ENCODE peak calls at places on chromosomes 2 and 18, in seven cellular contexts. One of them, this sample, is unnamed.

GRCh38 chr2:62939735-62940491 is 110.7 kb upstream of the OTX1 start:
- DNase-seq in HepG2: no peak
- DNase-seq in SK-N-SH: no peak
- DNase-seq in HCT116: no peak
- DNase-seq in K562: no peak
- DNase-seq in GM12878: no peak
- DNase-seq in H1: no peak
- DNase-seq in this sample: no peak

GRCh38 chr18:7259482-7259881 is 28.6 kb downstream of the LRRC30 start:
- DNase-seq in H1: no peak
- DNase-seq in SK-N-SH: peak; percentile 70
- DNase-seq in HepG2: no peak
- DNase-seq in HCT116: no peak
- DNase-seq in GM12878: no peak
- DNase-seq in K562: no peak
- DNase-seq in this sample: no peak

GRCh38 chr2:241020201-241020600 is 21.8 kb downstream of the SNED1 start:
- DNase-seq in SK-N-SH: no peak
- DNase-seq in K562: no peak
- DNase-seq in HepG2: no peak
- DNase-seq in HCT116: no peak
- DNase-seq in GM12878: no peak
- DNase-seq in H1: no peak
- DNase-seq in this sample: no peak

GRCh38 chr18:74631242-74632087 is 33.8 kb downstream of the ZNF407 start:
- DNase-seq in GM12878: no peak
- DNase-seq in HepG2: no peak
- DNase-seq in HCT116: no peak
- DNase-seq in K562: no peak
- DNase-seq in H1: no peak
- DNase-seq in SK-N-SH: no peak
- DNase-seq in this sample: no peak

GRCh38 chr18:58862851-58863538 is 1.7 kb upstream of the ZNF532 start:
- DNase-seq in H1: peak; percentile 64
- DNase-seq in SK-N-SH: peak; percentile 80
- DNase-seq in HCT116: peak; percentile 6
- DNase-seq in HepG2: no peak
- DNase-seq in K562: no peak
- DNase-seq in GM12878: no peak
- DNase-seq in this sample: peak; percentile 44

GRCh38 chr18:10140928-10141327 is 227.1 kb downstream of the VAPA start:
- DNase-seq in GM12878: no peak
- DNase-seq in HCT116: no peak
- DNase-seq in HepG2: peak; percentile 85
- DNase-seq in K562: no peak
- DNase-seq in SK-N-SH: no peak
- DNase-seq in H1: peak; percentile 45
- DNase-seq in this sample: no peak

GRCh38 chr2:241814571-241815476 is 5.8 kb downstream of the NEU4 start:
- DNase-seq in HepG2: no peak
- DNase-seq in GM12878: no peak
- DNase-seq in K562: no peak
- DNase-seq in SK-N-SH: peak; percentile 23
- DNase-seq in H1: no peak
- DNase-seq in HCT116: no peak
- DNase-seq in this sample: no peak

GRCh38 chr2:53108246-53108645 is 659.4 kb upstream of the CHAC2 start:
- DNase-seq in H1: no peak
- DNase-seq in K562: no peak
- DNase-seq in GM12878: no peak
- DNase-seq in SK-N-SH: no peak
- DNase-seq in HepG2: no peak
- DNase-seq in HCT116: no peak
- DNase-seq in this sample: no peak

GRCh38 chr2:7428444-7429204 is 511.4 kb downstream of the RNF144A start:
- DNase-seq in H1: no peak
- DNase-seq in HepG2: no peak
- DNase-seq in HCT116: no peak
- DNase-seq in SK-N-SH: no peak
- DNase-seq in GM12878: no peak
- DNase-seq in K562: no peak
- DNase-seq in this sample: no peak

GRCh38 chr2:7430421-7430868 is 513.2 kb downstream of the RNF144A start:
- DNase-seq in SK-N-SH: no peak
- DNase-seq in HCT116: no peak
- DNase-seq in HepG2: no peak
- DNase-seq in K562: no peak
- DNase-seq in H1: peak; percentile 53
- DNase-seq in GM12878: no peak
- DNase-seq in this sample: no peak

GRCh38 chr2:7429733-7430132 is 512.5 kb downstream of the RNF144A start:
- DNase-seq in K562: no peak
- DNase-seq in HepG2: no peak
- DNase-seq in H1: no peak
- DNase-seq in SK-N-SH: no peak
- DNase-seq in GM12878: no peak
- DNase-seq in HCT116: no peak
- DNase-seq in this sample: peak; percentile 32

GRCh38 chr2:7424481-7424880 is 507.3 kb downstream of the RNF144A start:
- DNase-seq in HepG2: no peak
- DNase-seq in HCT116: no peak
- DNase-seq in SK-N-SH: no peak
- DNase-seq in H1: no peak
- DNase-seq in GM12878: no peak
- DNase-seq in K562: no peak
- DNase-seq in this sample: no peak

GRCh38 chr2:7427293-7428060 is 510.3 kb downstream of the RNF144A start:
- DNase-seq in HepG2: peak; percentile 53
- DNase-seq in H1: no peak
- DNase-seq in SK-N-SH: peak; percentile 80
- DNase-seq in K562: peak; percentile 51
- DNase-seq in HCT116: peak; percentile 38
- DNase-seq in GM12878: peak; percentile 66
- DNase-seq in this sample: peak; percentile 38
- TF ChIP-seq JUND in HepG2: no peak
- TF ChIP-seq JUND in H1: no peak
- TF ChIP-seq JUND in SK-N-SH: no peak
- TF ChIP-seq JUND in K562: no peak
- TF ChIP-seq JUND in HCT116: no peak
- TF ChIP-seq JUND in GM12878: no peak
- TF ChIP-seq JUND in this sample: no peak

DNA sequence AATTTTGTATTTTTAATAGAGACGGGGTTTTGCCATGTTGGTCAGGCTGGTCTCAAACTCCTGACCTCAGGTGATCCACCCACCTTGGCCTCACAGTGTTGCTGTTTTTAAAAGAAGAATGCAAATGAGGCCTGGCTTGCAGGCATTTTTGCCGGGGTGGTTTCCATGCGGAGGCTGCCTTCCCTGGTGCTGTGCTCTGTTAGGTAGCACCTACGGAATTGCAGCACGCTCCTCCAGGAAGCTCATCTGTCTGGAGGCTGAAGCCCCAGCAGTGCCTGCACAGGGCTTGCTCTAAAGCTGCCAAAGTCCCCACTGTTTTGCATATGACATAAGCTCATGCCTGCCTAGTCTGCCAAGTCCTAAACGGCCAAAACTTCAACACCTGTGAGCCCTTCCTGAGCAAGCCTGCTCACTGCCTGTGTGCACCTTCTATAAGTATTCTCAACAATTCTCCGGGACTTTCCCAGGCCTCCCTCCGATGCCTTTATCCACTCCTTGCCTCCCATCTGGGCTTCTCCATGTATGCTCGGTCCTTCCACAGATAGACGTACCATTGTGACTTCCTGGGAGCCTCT is 551.3 kb upstream of the RAB6C start:
- DNase-seq in HepG2: no peak
- DNase-seq in GM12878: no peak
- DNase-seq in H1: no peak
- DNase-seq in SK-N-SH: no peak
- DNase-seq in HCT116: no peak
- DNase-seq in K562: no peak
- DNase-seq in this sample: no peak
- TF ChIP-seq JUND in HepG2: no peak
- TF ChIP-seq JUND in GM12878: no peak
- TF ChIP-seq JUND in H1: no peak
- TF ChIP-seq JUND in SK-N-SH: no peak
- TF ChIP-seq JUND in HCT116: no peak
- TF ChIP-seq JUND in K562: no peak
- TF ChIP-seq JUND in this sample: no peak

GRCh38 chr2:99935662-99936061 is 206.7 kb downstream of the AFF3 start:
- DNase-seq in K562: no peak
- DNase-seq in HepG2: no peak
- DNase-seq in SK-N-SH: no peak
- DNase-seq in HCT116: no peak
- DNase-seq in GM12878: no peak
- DNase-seq in H1: no peak
- DNase-seq in this sample: no peak

GRCh38 chr2:99939135-99939534 is 203.3 kb downstream of the AFF3 start:
- DNase-seq in HepG2: no peak
- DNase-seq in K562: no peak
- DNase-seq in SK-N-SH: no peak
- DNase-seq in GM12878: no peak
- DNase-seq in HCT116: no peak
- DNase-seq in H1: no peak
- DNase-seq in this sample: no peak

GRCh38 chr2:99938250-99938649 is 204.1 kb downstream of the AFF3 start:
- DNase-seq in HCT116: no peak
- DNase-seq in HepG2: no peak
- DNase-seq in GM12878: no peak
- DNase-seq in K562: no peak
- DNase-seq in H1: no peak
- DNase-seq in SK-N-SH: no peak
- DNase-seq in this sample: no peak

GRCh38 chr2:99936065-99936464 is 206.3 kb downstream of the AFF3 start:
- DNase-seq in SK-N-SH: no peak
- DNase-seq in K562: no peak
- DNase-seq in HCT116: no peak
- DNase-seq in HepG2: no peak
- DNase-seq in H1: no peak
- DNase-seq in GM12878: no peak
- DNase-seq in this sample: no peak

DNA sequence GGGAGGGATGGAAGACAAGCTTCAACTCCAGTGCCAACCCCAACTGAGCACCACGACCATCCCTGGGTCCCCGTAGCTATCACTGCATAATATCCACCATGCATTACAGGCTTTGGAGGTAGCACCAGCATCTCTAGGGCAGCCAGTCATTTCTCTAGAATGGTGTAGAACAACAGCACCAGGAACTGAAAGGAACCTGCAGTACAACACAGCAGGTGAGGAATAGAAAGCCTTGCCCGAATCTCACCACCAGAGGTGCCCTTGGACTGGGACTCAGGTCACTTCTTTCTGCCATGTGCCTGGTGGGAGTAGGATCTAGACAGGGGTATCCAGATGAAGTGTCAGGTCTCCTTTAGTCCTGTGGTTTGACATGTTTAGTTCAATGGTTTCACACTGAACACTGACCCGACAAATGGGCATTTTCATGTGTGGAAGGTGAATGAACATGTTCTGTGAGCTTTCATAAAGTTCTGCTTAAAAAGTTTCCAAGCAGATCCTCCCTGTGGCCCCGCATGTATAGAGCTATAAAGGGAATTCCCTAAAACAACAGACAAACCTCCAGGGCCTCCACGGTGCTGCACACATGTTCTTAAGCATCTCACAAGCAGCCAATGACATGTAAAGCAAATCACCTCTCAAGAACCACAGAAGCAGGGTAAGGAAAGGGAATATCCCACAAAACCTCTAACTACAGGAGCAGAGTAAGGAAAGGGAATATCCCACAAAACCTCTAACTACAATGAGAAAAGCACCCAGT is 208.3 kb downstream of the AFF3 start:
- DNase-seq in HepG2: no peak
- DNase-seq in K562: no peak
- DNase-seq in H1: no peak
- DNase-seq in SK-N-SH: no peak
- DNase-seq in HCT116: no peak
- DNase-seq in GM12878: no peak
- DNase-seq in this sample: no peak
- TF ChIP-seq JUND in HepG2: no peak
- TF ChIP-seq JUND in K562: no peak
- TF ChIP-seq JUND in H1: no peak
- TF ChIP-seq JUND in SK-N-SH: no peak
- TF ChIP-seq JUND in HCT116: no peak
- TF ChIP-seq JUND in GM12878: no peak
- TF ChIP-seq JUND in this sample: no peak

GRCh38 chr2:207108440-207108839 is 57.3 kb downstream of the KLF7 start:
- DNase-seq in HepG2: no peak
- DNase-seq in K562: no peak
- DNase-seq in HCT116: no peak
- DNase-seq in GM12878: no peak
- DNase-seq in SK-N-SH: no peak
- DNase-seq in H1: no peak
- DNase-seq in this sample: no peak

GRCh38 chr2:207109768-207110167 is 56.0 kb downstream of the KLF7 start:
- DNase-seq in K562: no peak
- DNase-seq in SK-N-SH: no peak
- DNase-seq in HCT116: no peak
- DNase-seq in H1: no peak
- DNase-seq in HepG2: no peak
- DNase-seq in GM12878: no peak
- DNase-seq in this sample: no peak

GRCh38 chr2:207107551-207107950 is 58.2 kb downstream of the KLF7 start:
- DNase-seq in HepG2: no peak
- DNase-seq in GM12878: no peak
- DNase-seq in SK-N-SH: peak; percentile 55
- DNase-seq in HCT116: no peak
- DNase-seq in H1: no peak
- DNase-seq in K562: no peak
- DNase-seq in this sample: no peak

GRCh38 chr2:207110310-207110709 is 55.4 kb downstream of the KLF7 start:
- DNase-seq in HepG2: no peak
- DNase-seq in K562: no peak
- DNase-seq in GM12878: no peak
- DNase-seq in SK-N-SH: no peak
- DNase-seq in H1: no peak
- DNase-seq in HCT116: no peak
- DNase-seq in this sample: no peak

DNA sequence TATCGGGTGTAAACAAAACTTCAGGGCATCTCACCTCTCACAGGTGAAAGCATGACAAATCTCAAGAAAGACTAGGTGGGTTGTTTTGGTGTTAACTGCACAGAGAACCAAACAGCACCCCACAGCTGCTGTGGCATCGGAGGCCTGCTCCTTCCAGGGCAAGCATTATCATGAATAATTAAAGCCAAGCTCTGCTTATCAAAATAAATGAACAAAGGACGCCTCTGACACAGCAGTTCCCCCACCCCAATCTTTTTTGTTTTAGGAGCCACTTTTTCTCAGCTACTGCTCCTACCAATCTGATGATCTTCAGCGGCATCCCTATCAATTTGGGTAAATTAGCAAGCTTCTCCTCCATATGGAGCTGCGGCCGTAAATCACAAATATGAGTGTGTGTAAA is 58.6 kb downstream of the KLF7 start:
- DNase-seq in K562: no peak
- DNase-seq in GM12878: no peak
- DNase-seq in HepG2: no peak
- DNase-seq in SK-N-SH: peak; percentile 28
- DNase-seq in H1: no peak
- DNase-seq in HCT116: no peak
- DNase-seq in this sample: no peak
- TF ChIP-seq JUND in K562: no peak
- TF ChIP-seq JUND in GM12878: no peak
- TF ChIP-seq JUND in HepG2: no peak
- TF ChIP-seq JUND in SK-N-SH: no peak
- TF ChIP-seq JUND in H1: no peak
- TF ChIP-seq JUND in HCT116: no peak
- TF ChIP-seq JUND in this sample: no peak

This sample was measured in T47D.